ENCODE peak calls at places on chromosome 10, in eight cellular contexts. One of them, this sample, is unnamed.

GRCh38 chr10:15346440-15347141 is 24.5 kb downstream of the FAM171A1 start:
- DNase-seq in COR-L47: no peak
- DNase-seq in CD8-positive, alpha-beta T cell: no peak
- DNase-seq in B cell: no peak
- DNase-seq in iPS-NIHi11: no peak
- DNase-seq in NCI-H2081: no peak
- DNase-seq in effector CD8-positive, alpha-beta T cell: no peak
- DNase-seq in C1 segment of cervical spinal cord: no peak
- DNase-seq in this sample: no peak

GRCh38 chr10:649798-650690 is 39.4 kb downstream of the DIP2C start:
- DNase-seq in COR-L47: no peak
- DNase-seq in iPS-NIHi11: no peak
- DNase-seq in B cell: no peak
- DNase-seq in C1 segment of cervical spinal cord: no peak
- DNase-seq in NCI-H2081: peak
- DNase-seq in effector CD8-positive, alpha-beta T cell: no peak
- DNase-seq in CD8-positive, alpha-beta T cell: no peak
- DNase-seq in this sample: no peak

GRCh38 chr10:75029874-75030273 is 81.6 kb upstream of the SAMD8 start:
- DNase-seq in CD8-positive, alpha-beta T cell: no peak
- DNase-seq in B cell: no peak
- DNase-seq in NCI-H2081: no peak
- DNase-seq in COR-L47: no peak
- DNase-seq in effector CD8-positive, alpha-beta T cell: no peak
- DNase-seq in C1 segment of cervical spinal cord: no peak
- DNase-seq in iPS-NIHi11: no peak
- DNase-seq in this sample: no peak

GRCh38 chr10:15245530-15245929 is 77.0 kb upstream of the NMT2 start:
- DNase-seq in C1 segment of cervical spinal cord: no peak
- DNase-seq in effector CD8-positive, alpha-beta T cell: no peak
- DNase-seq in CD8-positive, alpha-beta T cell: peak
- DNase-seq in B cell: no peak
- DNase-seq in COR-L47: no peak
- DNase-seq in NCI-H2081: no peak
- DNase-seq in iPS-NIHi11: peak
- DNase-seq in this sample: no peak

GRCh38 chr10:60732240-60733188 is 45.8 kb upstream of the CDK1 start:
- DNase-seq in effector CD8-positive, alpha-beta T cell: no peak
- DNase-seq in iPS-NIHi11: peak
- DNase-seq in B cell: peak
- DNase-seq in CD8-positive, alpha-beta T cell: peak
- DNase-seq in C1 segment of cervical spinal cord: no peak
- DNase-seq in NCI-H2081: peak
- DNase-seq in COR-L47: peak
- DNase-seq in this sample: no peak

GRCh38 chr10:9296206-9296605 is 1241.7 kb downstream of the GATA3 start:
- DNase-seq in CD8-positive, alpha-beta T cell: no peak
- DNase-seq in C1 segment of cervical spinal cord: no peak
- DNase-seq in iPS-NIHi11: no peak
- DNase-seq in COR-L47: no peak
- DNase-seq in NCI-H2081: no peak
- DNase-seq in B cell: no peak
- DNase-seq in effector CD8-positive, alpha-beta T cell: no peak
- DNase-seq in this sample: no peak

GRCh38 chr10:52226448-52226847 is 87.6 kb upstream of the DKK1 start:
- DNase-seq in NCI-H2081: no peak
- DNase-seq in B cell: no peak
- DNase-seq in iPS-NIHi11: no peak
- DNase-seq in effector CD8-positive, alpha-beta T cell: no peak
- DNase-seq in COR-L47: no peak
- DNase-seq in CD8-positive, alpha-beta T cell: no peak
- DNase-seq in C1 segment of cervical spinal cord: no peak
- DNase-seq in this sample: no peak

GRCh38 chr10:16910795-16911164 is 93.6 kb upstream of the RSU1 start:
- DNase-seq in iPS-NIHi11: no peak
- DNase-seq in COR-L47: no peak
- DNase-seq in CD8-positive, alpha-beta T cell: no peak
- DNase-seq in C1 segment of cervical spinal cord: no peak
- DNase-seq in NCI-H2081: no peak
- DNase-seq in effector CD8-positive, alpha-beta T cell: no peak
- DNase-seq in B cell: no peak
- DNase-seq in this sample: no peak

GRCh38 chr10:113133497-113133896 is 183.4 kb downstream of the TCF7L2 start:
- DNase-seq in B cell: no peak
- DNase-seq in COR-L47: no peak
- DNase-seq in NCI-H2081: no peak
- DNase-seq in iPS-NIHi11: no peak
- DNase-seq in C1 segment of cervical spinal cord: no peak
- DNase-seq in effector CD8-positive, alpha-beta T cell: no peak
- DNase-seq in CD8-positive, alpha-beta T cell: no peak
- DNase-seq in this sample: no peak

GRCh38 chr10:130236711-130237110 is 100.5 kb downstream of the GLRX3 start:
- DNase-seq in NCI-H2081: no peak
- DNase-seq in CD8-positive, alpha-beta T cell: peak
- DNase-seq in iPS-NIHi11: no peak
- DNase-seq in COR-L47: no peak
- DNase-seq in C1 segment of cervical spinal cord: no peak
- DNase-seq in effector CD8-positive, alpha-beta T cell: no peak
- DNase-seq in B cell: no peak
- DNase-seq in this sample: no peak

GRCh38 chr10:116201670-116202430 is 71.2 kb downstream of the GFRA1 start:
- DNase-seq in CD8-positive, alpha-beta T cell: no peak
- DNase-seq in effector CD8-positive, alpha-beta T cell: no peak
- DNase-seq in iPS-NIHi11: no peak
- DNase-seq in NCI-H2081: no peak
- DNase-seq in C1 segment of cervical spinal cord: no peak
- DNase-seq in B cell: no peak
- DNase-seq in COR-L47: no peak
- DNase-seq in this sample: no peak

This sample was measured in hypothalamus.